ENCODE peak calls at places on chromosomes 4 and X, in nine cellular contexts. R, V, Q, M, H, K, P, Y and O are unnamed samples.

GRCh38 chr4:159227378-159227777 is 124.5 kb downstream of the RAPGEF2 start:
- DNase-seq in V (no peak), Y (no peak), R (no peak), P (peak), M (no peak), K (no peak), H (no peak), Q (no peak), O (no peak)

GRCh38 chr4:170109586-170110289 is 20.0 kb upstream of the AADAT start:
- DNase-seq in K (no peak), P (peak), R (no peak), H (peak), V (no peak), Y (peak), Q (no peak), M (no peak), O (no peak)

GRCh38 chrX:132025085-132025484 is 2.0 kb downstream of the STK26 start:
- DNase-seq in Y (no peak), V (no peak), P (no peak), M (peak), R (no peak), K (no peak), Q (no peak), H (no peak), O (no peak)

GRCh38 chrX:54894159-54894558 is 26.5 kb upstream of the TRO start:
- DNase-seq in H (no peak), V (no peak), R (no peak), K (no peak), Q (no peak), P (no peak), Y (peak), M (no peak), O (no peak)

GRCh38 chr4:89482248-89482647 is 174.6 kb upstream of the GPRIN3 start:
- DNase-seq in K (no peak), M (peak), P (peak), V (no peak), R (no peak), H (no peak), Y (peak), Q (peak), O (no peak)

GRCh38 chr4:85682391-85682790 is 207.4 kb downstream of the ARHGAP24 start:
- DNase-seq in Q (no peak), K (no peak), P (no peak), V (no peak), R (no peak), Y (no peak), H (no peak), M (no peak), O (no peak)

GRCh38 chr4:110808371-110808878 is 185.5 kb upstream of the PITX2 start:
- DNase-seq in Y (no peak), Q (no peak), H (no peak), V (no peak), R (no peak), M (no peak), K (no peak), P (peak), O (no peak)

GRCh38 chr4:137524642-137525384 is 7.5 kb downstream of the PCDH18 start:
- DNase-seq in V (no peak), Q (peak), K (no peak), M (no peak), H (no peak), Y (no peak), R (no peak), P (peak), O (no peak)

GRCh38 chr4:25904748-25905082 is 9.3 kb upstream of the SMIM20 start:
- DNase-seq in Q (no peak), P (no peak), M (no peak), R (no peak), K (no peak), V (no peak), H (no peak), Y (no peak), O (no peak)

GRCh38 chrX:48902135-48902534 is 4.4 kb downstream of the PQBP1 start:
- DNase-seq in M (no peak), V (no peak), K (no peak), Q (no peak), H (no peak), Y (no peak), P (no peak), R (no peak), O (no peak)

GRCh38 chr4:6017030-6017429 is 1.2 kb downstream of the C4orf50 start:
- DNase-seq in P (no peak), Q (no peak), M (peak), K (no peak), H (no peak), R (no peak), Y (no peak), V (no peak), O (no peak)

GRCh38 chr4:168440442-168441264 is 39.6 kb downstream of the DDX60L start:
- DNase-seq in P (peak), Y (no peak), R (no peak), V (no peak), H (peak), K (peak), Q (peak), M (no peak), O (no peak)

GRCh38 chr4:105140684-105141490 is 5.8 kb upstream of the TET2 start:
- DNase-seq in M (peak), R (no peak), Y (peak), K (no peak), H (no peak), P (no peak), V (no peak), Q (peak), O (no peak)

GRCh38 chr4:182770259-182770968 is 146.8 kb downstream of the DCTD start:
- DNase-seq in H (no peak), R (no peak), Q (no peak), V (no peak), K (no peak), Y (peak), M (no peak), P (no peak), O (no peak)

GRCh38 chr4:901192-901910 is 30.8 kb downstream of the GAK start:
- DNase-seq in P (no peak), H (no peak), Y (no peak), V (no peak), K (no peak), M (no peak), Q (no peak), R (no peak), O (no peak)

GRCh38 chr4:25908491-25908901 is 5.5 kb upstream of the SMIM20 start:
- DNase-seq in H (peak), P (peak), R (no peak), M (peak), V (no peak), K (peak), Q (peak), Y (no peak), O (no peak)

GRCh38 chrX:139932901-139933796 is at the start of gene ATP11C:
- DNase-seq in P (peak), M (peak), H (peak), V (peak), Y (peak), Q (peak), K (peak), R (peak), O (peak)

GRCh38 chrX:113929004-113929403 is 654.9 kb upstream of the HTR2C start:
- DNase-seq in Y (peak), K (peak), V (no peak), M (peak), R (no peak), P (peak), Q (peak), H (peak), O (no peak)

GRCh38 chrX:110407910-110408545 is 49.4 kb downstream of the RTL9 start:
- DNase-seq in M (peak), Q (peak), R (no peak), K (no peak), Y (peak), V (no peak), P (no peak), H (no peak), O (peak)

GRCh38 chrX:63428348-63428747 is 77.2 kb upstream of the SPIN4 start:
- DNase-seq in V (no peak), P (peak), H (no peak), K (no peak), M (no peak), Q (no peak), R (no peak), Y (no peak), O (no peak)

GRCh38 chrX:103774070-103774642 is 2.5 kb upstream of the PLP1 start:
- DNase-seq in R (no peak), M (peak), K (peak), Q (peak), P (no peak), V (no peak), Y (peak), H (peak), O (no peak)

GRCh38 chr4:183960021-183960420 is 54.9 kb downstream of the STOX2 start:
- DNase-seq in Q (no peak), V (no peak), Y (peak), P (peak), R (no peak), M (no peak), K (peak), H (no peak), O (no peak)

GRCh38 chr4:53601251-53601764 is 10.0 kb upstream of the LNX1 start:
- DNase-seq in R (no peak), P (no peak), H (no peak), Q (peak), M (peak), K (no peak), V (no peak), Y (peak), O (no peak)

GRCh38 chrX:118839334-118839958 is 15.8 kb downstream of the ZCCHC12 start:
- DNase-seq in Q (peak), M (peak), P (no peak), H (no peak), R (peak), V (peak), K (no peak), Y (peak), O (peak)

GRCh38 chrX:100994352-100995281 is 25.1 kb downstream of the ARL13A start:
- DNase-seq in Y (no peak), V (no peak), M (peak), H (no peak), Q (peak), P (peak), K (no peak), R (no peak), O (no peak)

GRCh38 chr4:8777320-8778196 is 94.1 kb downstream of the HMX1 start:
- DNase-seq in R (no peak), M (no peak), P (no peak), K (no peak), H (no peak), V (no peak), Y (no peak), Q (no peak), O (no peak)

GRCh38 chr4:118585015-118585414 is 100.2 kb upstream of the METTL14 start:
- DNase-seq in K (no peak), P (no peak), Q (no peak), V (no peak), H (no peak), Y (no peak), M (no peak), R (no peak), O (no peak)

GRCh38 chr4:153790962-153791551 is 2.2 kb upstream of the SFRP2 start:
- DNase-seq in Q (no peak), Y (peak), K (no peak), R (no peak), H (no peak), P (no peak), M (no peak), V (no peak), O (peak)
- TF ChIP-seq CTCF in Q (no peak), Y (peak), K (peak), R (peak), H (no peak), P (no peak), M (no peak), V (no peak), O (peak)

DNA sequence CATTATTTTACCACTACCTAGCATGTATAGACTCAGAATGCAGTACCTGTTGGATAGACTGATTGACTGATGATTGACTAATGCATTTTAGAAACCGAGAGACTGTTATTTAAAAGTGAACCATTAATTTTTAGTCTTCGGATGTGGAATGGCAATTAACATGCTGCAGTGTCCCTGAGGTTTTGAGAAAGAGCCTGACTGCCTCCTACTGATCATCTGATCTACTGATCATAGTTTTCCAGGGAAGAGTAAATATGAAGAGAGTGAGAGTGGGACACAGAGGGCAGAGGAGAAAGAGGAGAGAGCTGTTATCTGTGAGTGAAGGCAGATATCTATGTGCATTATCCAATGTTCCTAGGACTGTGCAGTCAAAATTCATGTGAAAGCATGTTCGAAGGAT is 764.8 kb downstream of the TRIML1 start:
- DNase-seq in P (no peak), M (no peak), Y (no peak), R (no peak), Q (no peak), K (no peak), V (no peak), H (no peak), O (no peak)
- TF ChIP-seq CTCF in P (no peak), M (no peak), Y (peak), R (peak), Q (no peak), K (no peak), V (no peak), H (no peak), O (no peak)

GRCh38 chrX:69428216-69428615 is 75.9 kb upstream of the NALF2 start:
- DNase-seq in M (no peak), Q (no peak), H (no peak), V (no peak), P (no peak), K (no peak), Y (no peak), R (no peak), O (no peak)

GRCh38 chrX:69424910-69425309 is 79.2 kb upstream of the NALF2 start:
- DNase-seq in R (no peak), V (no peak), H (no peak), M (no peak), P (no peak), K (no peak), Y (no peak), Q (no peak), O (no peak)

GRCh38 chrX:69429339-69430014 is 74.6 kb upstream of the NALF2 start:
- DNase-seq in Q (no peak), M (no peak), Y (peak), K (no peak), H (no peak), V (no peak), R (no peak), P (no peak), O (no peak)

GRCh38 chrX:69424161-69424560 is 80.0 kb upstream of the NALF2 start:
- DNase-seq in V (no peak), R (no peak), Q (peak), H (no peak), Y (peak), K (no peak), P (no peak), M (peak), O (no peak)
- TF ChIP-seq CTCF in V (no peak), R (peak), Q (no peak), H (peak), Y (peak), K (peak), P (peak), M (peak), O (peak)

DNA sequence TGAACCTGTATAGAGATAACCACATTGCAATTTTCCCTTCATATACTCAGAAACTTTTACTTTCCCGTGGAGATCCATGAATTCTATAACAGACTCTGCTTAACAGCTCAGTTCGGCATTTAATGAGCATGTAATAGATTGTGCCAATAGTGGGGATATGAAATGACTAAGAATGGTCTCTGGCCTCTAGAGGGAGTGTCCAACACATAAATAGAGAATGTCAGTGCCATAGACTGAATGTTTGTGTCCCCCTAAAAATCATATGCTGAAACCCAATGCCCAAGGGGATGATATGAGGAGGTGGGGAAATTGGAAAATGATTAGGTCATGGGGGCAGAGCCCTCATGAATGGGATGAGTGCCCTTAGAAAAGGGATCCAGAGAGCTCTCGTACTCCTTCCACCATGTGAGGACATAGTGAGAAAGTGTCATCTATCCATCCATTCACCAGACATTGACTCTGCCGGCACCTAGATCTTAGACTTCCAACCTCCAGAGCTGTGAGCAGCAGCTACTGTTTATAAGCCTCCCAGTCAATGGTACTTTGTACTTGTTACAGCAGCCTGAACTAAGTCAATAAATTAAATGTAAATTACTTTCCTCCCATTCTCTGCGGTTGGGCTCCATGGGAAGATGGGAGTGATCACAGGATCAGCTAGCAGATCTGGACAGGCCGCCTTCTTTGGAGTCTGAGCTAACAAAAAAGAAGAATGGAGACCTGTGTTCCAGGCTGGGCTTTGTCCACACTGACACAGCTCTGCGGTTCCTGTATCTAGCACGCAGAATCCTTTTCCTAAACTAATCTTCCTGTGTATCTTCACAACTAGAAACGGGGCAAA is 28.1 kb upstream of the HPSE start:
- DNase-seq in P (peak), Y (no peak), Q (peak), K (peak), R (no peak), V (no peak), M (peak), H (peak), O (no peak)
- TF ChIP-seq CTCF in P (peak), Y (peak), Q (peak), K (peak), R (peak), V (no peak), M (peak), H (peak), O (peak)

DNA sequence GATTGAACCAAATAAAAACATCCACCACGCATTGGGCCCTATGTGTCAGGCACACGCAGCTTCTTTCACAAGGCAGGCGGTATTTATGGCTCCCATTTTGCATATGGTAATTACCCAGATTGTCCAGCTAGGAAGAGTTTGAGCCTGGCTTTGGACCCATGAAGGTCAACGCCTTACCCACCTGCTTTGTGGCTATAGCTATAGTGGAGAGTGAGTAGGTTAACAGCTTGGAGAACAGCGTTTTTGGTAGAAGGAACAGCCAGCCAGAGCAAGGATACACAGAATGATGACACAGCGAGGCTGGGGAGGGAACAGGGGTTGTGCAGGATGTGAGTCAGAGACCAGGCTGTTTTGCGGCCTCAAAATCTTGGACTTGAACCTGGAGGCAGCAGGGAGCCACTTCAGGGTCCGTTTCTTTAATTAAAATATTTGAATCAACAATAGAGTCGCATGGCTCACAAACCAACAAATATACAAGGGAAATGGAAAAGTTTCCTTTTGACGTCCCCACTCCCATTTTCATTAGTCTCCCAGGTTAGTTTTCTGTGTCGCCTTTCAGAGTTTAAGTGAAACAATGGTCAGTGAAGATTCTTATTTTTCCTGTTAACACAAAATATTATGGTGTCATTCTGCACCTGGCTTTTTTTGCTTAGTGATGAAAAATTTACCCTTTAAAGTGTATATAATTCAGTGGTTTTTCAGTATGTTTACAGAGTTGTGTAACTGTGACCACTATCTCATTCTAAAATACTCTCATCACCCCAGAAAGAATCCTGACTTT is 118.2 kb upstream of the STX18 start:
- DNase-seq in M (no peak), P (peak), H (peak), K (peak), Y (no peak), Q (peak), R (no peak), V (no peak), O (no peak)
- TF ChIP-seq CTCF in M (no peak), P (no peak), H (no peak), K (no peak), Y (no peak), Q (no peak), R (no peak), V (no peak), O (no peak)

GRCh38 chr4:7470111-7470510 is 35.4 kb upstream of the PSAPL1 start:
- DNase-seq in P (no peak), H (no peak), M (no peak), K (no peak), V (no peak), R (no peak), Y (no peak), Q (no peak), O (no peak)

GRCh38 chr4:7470522-7471128 is 35.9 kb upstream of the PSAPL1 start:
- DNase-seq in P (no peak), K (no peak), Q (no peak), V (no peak), M (no peak), H (no peak), R (no peak), Y (no peak), O (no peak)

GRCh38 chr4:7474320-7474719 is 39.6 kb upstream of the PSAPL1 start:
- DNase-seq in P (no peak), V (no peak), Q (no peak), K (no peak), H (no peak), M (no peak), R (no peak), Y (no peak), O (no peak)

GRCh38 chr4:7473096-7473495 is 38.4 kb upstream of the PSAPL1 start:
- DNase-seq in M (no peak), H (no peak), P (no peak), V (no peak), K (no peak), Q (no peak), Y (no peak), R (no peak), O (no peak)

GRCh38 chr4:7472443-7473013 is 37.8 kb upstream of the PSAPL1 start:
- DNase-seq in V (no peak), Y (no peak), Q (no peak), P (no peak), R (no peak), H (no peak), M (no peak), K (no peak), O (no peak)
- TF ChIP-seq CTCF in V (no peak), Y (no peak), Q (no peak), P (no peak), R (no peak), H (no peak), M (no peak), K (peak), O (peak)

GRCh38 chrX:23554304-23554703 is 113.0 kb upstream of the PRDX4 start:
- DNase-seq in H (peak), Q (peak), V (no peak), K (peak), Y (no peak), P (peak), R (no peak), M (peak), O (no peak)

GRCh38 chrX:23557070-23557469 is 110.2 kb upstream of the PRDX4 start:
- DNase-seq in Q (no peak), K (no peak), V (no peak), R (no peak), P (peak), H (no peak), Y (no peak), M (peak), O (no peak)

DNA sequence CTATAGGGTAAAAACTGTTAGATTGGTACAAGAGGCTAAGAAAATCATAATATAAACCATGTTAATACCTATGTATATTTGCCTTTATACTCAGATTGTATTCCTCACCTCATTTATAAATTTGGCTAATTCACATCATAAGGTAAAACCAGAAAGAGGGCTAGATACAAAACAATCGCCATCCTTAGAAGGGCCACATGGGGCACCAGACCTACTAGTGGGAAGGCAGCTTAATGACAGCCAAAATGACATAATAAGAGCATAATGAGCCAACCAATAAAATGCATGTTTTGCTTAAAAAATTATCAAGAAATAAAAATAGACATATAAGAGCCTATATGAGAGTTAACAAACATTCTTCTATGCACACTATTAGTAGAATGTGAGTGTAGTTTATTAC is 107.3 kb upstream of the PRDX4 start:
- DNase-seq in Y (peak), R (no peak), K (no peak), H (no peak), P (no peak), M (no peak), Q (no peak), V (no peak), O (no peak)
- TF ChIP-seq CTCF in Y (peak), R (no peak), K (no peak), H (no peak), P (no peak), M (no peak), Q (no peak), V (no peak), O (peak)